ENCODE peak calls at places on chromosomes 2 and 18, in six cellular contexts. S, V, Z, F, X and A are unnamed samples.
A peak's percentile ranks its signal among the peaks of the same experiment; 100 is the strongest.

GRCh38 chr2:15693382-15693781 is 101.7 kb downstream of the DDX1 start:
- DNase-seq in V (no peak), Z (no peak), S (no peak), X (no peak), F (no peak), A (no peak)

GRCh38 chr2:58056201-58056916 is 9.8 kb downstream of the VRK2 start:
- DNase-seq in F (no peak), V (no peak), X (no peak), Z (no peak), S (no peak), A (no peak)

GRCh38 chr2:178747767-178748166 is 59.5 kb downstream of the TTN start:
- DNase-seq in X (no peak), V (peak; percentile 7), Z (no peak), F (no peak), S (no peak), A (no peak)

GRCh38 chr2:45820048-45820447 is 168.6 kb downstream of the PRKCE start:
- DNase-seq in F (no peak), X (no peak), V (no peak), Z (no peak), S (no peak), A (no peak)

GRCh38 chr2:150783015-150783414 is 295.5 kb upstream of the RND3 start:
- DNase-seq in F (no peak), X (no peak), V (no peak), Z (no peak), S (no peak), A (no peak)

GRCh38 chr2:121178730-121179129 is 106.3 kb downstream of the TFCP2L1 start:
- DNase-seq in V (no peak), S (no peak), X (no peak), F (no peak), Z (no peak), A (no peak)

GRCh38 chr2:105239924-105240323 is 1.6 kb upstream of the GPR45 start:
- DNase-seq in V (peak; percentile 94), Z (peak; percentile 31), S (no peak), X (peak; percentile 78), F (no peak), A (no peak)

GRCh38 chr18:5309888-5310470 is 14.5 kb upstream of the ZBTB14 start:
- DNase-seq in X (no peak), F (no peak), V (no peak), Z (no peak), S (peak; percentile 53), A (no peak)

GRCh38 chr2:158602027-158602426 is 145.3 kb downstream of the PKP4 start:
- DNase-seq in Z (no peak), F (no peak), X (no peak), S (no peak), V (no peak), A (no peak)

GRCh38 chr2:149725234-149725633 is 137.7 kb upstream of the MMADHC start:
- DNase-seq in V (no peak), X (no peak), S (no peak), F (no peak), Z (no peak), A (no peak)

GRCh38 chr2:71798266-71799012 is 345.1 kb downstream of the DYSF start:
- DNase-seq in S (no peak), Z (peak; percentile 89), X (peak; percentile 63), V (peak; percentile 10), F (no peak), A (no peak)

GRCh38 chr2:28394997-28395333 is 2.3 kb downstream of the FOSL2 start:
- DNase-seq in X (no peak), V (no peak), F (no peak), Z (no peak), S (no peak), A (no peak)

GRCh38 chr18:71028285-71028762 is 739.5 kb downstream of the SOCS6 start:
- DNase-seq in V (no peak), Z (no peak), F (no peak), X (no peak), S (no peak), A (no peak)

GRCh38 chr2:46776687-46777327 is 138.8 kb downstream of the MCFD2 start:
- DNase-seq in Z (peak; percentile 75), X (peak; percentile 93), S (peak; percentile 25), V (peak; percentile 79), F (peak; percentile 54), A (no peak)

GRCh38 chr2:232502513-232502900 is 14.9 kb upstream of the ECEL1 start:
- DNase-seq in F (no peak), Z (no peak), V (peak; percentile 6), X (no peak), S (no peak), A (no peak)

GRCh38 chr2:207330912-207331311 is 165.2 kb upstream of the KLF7 start:
- DNase-seq in V (peak; percentile 97), X (peak; percentile 96), Z (no peak), F (no peak), S (no peak), A (no peak)

GRCh38 chr18:75253784-75254183 is 43.2 kb downstream of the TSHZ1 start:
- DNase-seq in S (no peak), F (no peak), X (peak; percentile 64), V (peak; percentile 16), Z (no peak), A (no peak)

GRCh38 chr2:215797676-215798075 is 215.7 kb downstream of the MREG start:
- DNase-seq in X (peak; percentile 39), S (no peak), V (no peak), F (no peak), Z (no peak), A (no peak)

GRCh38 chr2:202377308-202377736 is 1.2 kb downstream of the BMPR2 start:
- DNase-seq in X (peak; percentile 71), F (peak; percentile 53), S (peak; percentile 13), V (peak; percentile 30), Z (peak; percentile 76), A (peak; percentile 14)

GRCh38 chr2:12587729-12588522 is 128.8 kb upstream of the TRIB2 start:
- DNase-seq in S (no peak), F (no peak), V (peak; percentile 96), Z (no peak), X (peak; percentile 92), A (no peak)

GRCh38 chr2:172710584-172711024 is 25.0 kb upstream of the RAPGEF4 start:
- DNase-seq in X (peak; percentile 89), F (no peak), Z (peak; percentile 47), V (peak; percentile 95), S (peak; percentile 11), A (no peak)

GRCh38 chr2:218780851-218781690 is 876 bp upstream of the CYP27A1 start:
- DNase-seq in F (no peak), V (no peak), X (peak; percentile 24), Z (no peak), S (no peak), A (no peak)

GRCh38 chr2:240324312-240325005 is 111.0 kb upstream of the GPC1 start:
- DNase-seq in V (no peak), X (no peak), S (no peak), F (no peak), Z (no peak), A (no peak)

GRCh38 chr2:38528008-38528442 is 74.7 kb downstream of the HNRNPLL start:
- DNase-seq in V (peak; percentile 69), X (peak; percentile 75), F (peak; percentile 63), Z (peak; percentile 78), S (no peak), A (no peak)

GRCh38 chr2:3461781-3462492 is 57.4 kb downstream of the ADI1 start:
- DNase-seq in F (peak; percentile 40), V (peak; percentile 65), Z (peak; percentile 50), X (peak; percentile 89), S (peak; percentile 57), A (no peak)

GRCh38 chr2:190088917-190089316 is 26.4 kb upstream of the MSTN start:
- DNase-seq in X (peak; percentile 89), V (peak; percentile 71), Z (peak; percentile 82), F (peak; percentile 15), S (peak; percentile 50), A (no peak)

GRCh38 chr2:81984969-81985637 is 1680.6 kb upstream of the LRRTM1 start:
- DNase-seq in S (no peak), F (no peak), Z (no peak), V (no peak), X (no peak), A (no peak)

GRCh38 chr18:56124186-56124585 is 514.2 kb downstream of the TXNL1 start:
- DNase-seq in Z (no peak), F (no peak), X (peak; percentile 66), S (no peak), V (peak; percentile 90), A (no peak)

GRCh38 chr2:225097035-225097434 is 54.8 kb upstream of the DOCK10 start:
- DNase-seq in S (no peak), Z (no peak), X (peak; percentile 75), V (peak; percentile 87), F (no peak), A (no peak)

DNA sequence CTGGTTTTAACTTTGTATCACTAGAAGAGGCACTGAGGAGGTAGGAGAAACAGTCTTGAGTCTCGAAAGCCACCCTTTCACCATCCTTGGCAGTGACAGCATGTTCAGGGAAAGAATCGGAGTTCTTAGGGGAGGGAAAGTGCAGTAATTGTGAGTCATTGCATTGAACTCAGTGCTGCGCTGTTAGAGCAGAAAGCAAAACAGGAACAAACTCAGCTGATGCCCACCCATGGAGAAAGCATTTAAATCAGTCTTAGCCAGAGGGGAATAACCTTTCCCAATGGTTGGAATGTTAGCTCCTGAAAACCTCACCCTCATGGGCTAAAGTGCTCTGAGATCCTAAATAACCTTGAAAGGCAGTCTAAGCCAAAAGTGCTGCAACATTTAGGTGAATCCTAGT is 845.6 kb upstream of the CNTNAP5 start:
- DNase-seq in S (no peak), V (no peak), Z (peak; percentile 3), X (no peak), F (no peak), A (no peak)
- H3K9me3 ChIP-seq in S (no peaks in the 10 kb centered on the region), V (peaks cover 4% of the 10 kb centered on the region), Z (no peaks in the 10 kb centered on the region), X (no peaks in the 10 kb centered on the region), F (no peaks in the 10 kb centered on the region), A (no peaks in the 10 kb centered on the region)

DNA sequence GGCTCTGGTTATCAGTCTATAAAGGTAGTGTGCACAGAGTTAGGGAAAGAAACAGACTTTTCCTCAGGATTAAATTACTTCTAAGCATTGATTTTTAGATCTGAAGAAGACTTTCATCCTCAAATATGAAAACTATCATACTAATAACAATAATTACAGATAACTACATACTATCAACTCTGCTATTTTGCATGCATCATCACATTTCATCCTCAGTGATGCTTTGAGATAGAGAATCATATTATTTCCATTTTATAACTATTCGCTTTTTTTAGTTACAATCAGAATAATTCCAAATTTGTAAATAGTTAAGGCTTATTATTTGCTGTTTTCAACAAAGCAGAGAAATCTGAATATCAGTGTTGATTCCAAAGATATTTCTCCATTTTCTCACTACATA is 239.2 kb downstream of the MEIS1 start:
- DNase-seq in X (no peak), V (no peak), S (no peak), F (no peak), Z (no peak), A (no peak)
- H3K9me3 ChIP-seq in X (no peaks in the 10 kb centered on the region), V (no peaks in the 10 kb centered on the region), S (no peaks in the 10 kb centered on the region), F (no peaks in the 10 kb centered on the region), Z (no peaks in the 10 kb centered on the region), A (no peaks in the 10 kb centered on the region)

GRCh38 chr18:35303610-35304009 is 13.6 kb upstream of the ZSCAN30 start:
- DNase-seq in F (no peak), S (no peak), X (no peak), Z (no peak), V (no peak), A (no peak)
- H3K9me3 ChIP-seq in F (peaks cover 6% of the 10 kb centered on the region), S (peaks cover 17% of the 10 kb centered on the region), X (peaks cover 99% of the 10 kb centered on the region), Z (peaks cover 53% of the 10 kb centered on the region), V (peaks cover 75% of the 10 kb centered on the region), A (peaks cover 21% of the 10 kb centered on the region)

GRCh38 chr2:125169764-125170146 is 1144.7 kb downstream of the CNTNAP5 start:
- DNase-seq in X (no peak), F (no peak), V (no peak), S (no peak), Z (no peak), A (no peak)
- H3K9me3 ChIP-seq in X (no peaks in the 10 kb centered on the region), F (no peaks in the 10 kb centered on the region), V (peaks cover 2% of the 10 kb centered on the region), S (no peaks in the 10 kb centered on the region), Z (no peaks in the 10 kb centered on the region), A (no peaks in the 10 kb centered on the region)